ENCODE peak calls at places on chromosomes 6 and 20, in seven cellular contexts. I is activated naive CD4-positive, alpha-beta T cell treated with anti-CD3 and anti-CD28 coated beads, Interleukin-2, amount 50 U/mL, for 16 hours; N is NCI-H1694; S is adrenal gland; A is GM23248; Y is cardiac fibroblast; E is ELF-1. Q is an unnamed sample.
A peak's percentile ranks its signal among the peaks of the same experiment; 100 is the strongest.

GRCh38 chr20:34017610-34018009 is 23.9 kb downstream of the RALY start:
- DNase-seq in I (no peak), N (no peak), S (no peak), A (peak; percentile 92), Y (peak; percentile 73), E (no peak), Q (no peak)

GRCh38 chr6:35544748-35545361 is 32.2 kb upstream of the TULP1 start:
- DNase-seq in I (no peak), N (no peak), S (no peak), A (no peak), Y (no peak), E (peak; percentile 88), Q (no peak)

GRCh38 chr20:57167971-57168693 is 98.3 kb downstream of the BMP7 start:
- DNase-seq in I (no peak), N (no peak), S (no peak), A (peak; percentile 25), Y (no peak), E (peak; percentile 92), Q (no peak)

GRCh38 chr6:52735071-52735470 is 28.2 kb downstream of the GSTA2 start:
- DNase-seq in I (no peak), N (no peak), S (no peak), A (no peak), Y (no peak), E (no peak), Q (no peak)

GRCh38 chr6:103081126-103081525 is 1687.6 kb downstream of the GRIK2 start:
- DNase-seq in I (no peak), N (no peak), S (no peak), A (no peak), Y (no peak), E (no peak), Q (no peak)

GRCh38 chr20:1983311-1983710 is 10.5 kb downstream of the PDYN start:
- DNase-seq in I (no peak), N (no peak), S (no peak), A (no peak), Y (no peak), E (no peak), Q (no peak)

GRCh38 chr6:23905301-23905700 is 220.7 kb upstream of the NRSN1 start:
- DNase-seq in I (no peak), N (no peak), S (no peak), A (no peak), Y (no peak), E (no peak), Q (no peak)

GRCh38 chr6:106574729-106575458 is 54.4 kb downstream of the RTN4IP1 start:
- DNase-seq in I (no peak), N (no peak), S (peak; percentile 44), A (peak; percentile 90), Y (peak; percentile 80), E (peak; percentile 18), Q (no peak)

GRCh38 chr6:12297363-12298016 is 7.3 kb downstream of the EDN1 start:
- DNase-seq in I (no peak), N (no peak), S (no peak), A (no peak), Y (no peak), E (no peak), Q (no peak)

GRCh38 chr6:169545956-169546355 is 155.9 kb downstream of the WDR27 start:
- DNase-seq in I (no peak), N (no peak), S (no peak), A (peak; percentile 47), Y (peak; percentile 49), E (no peak), Q (no peak)

GRCh38 chr20:23349338-23350006 is 1.1 kb upstream of the NXT1 start:
- DNase-seq in I (no peak), N (no peak), S (no peak), A (no peak), Y (no peak), E (peak; percentile 55), Q (no peak)

GRCh38 chr20:653110-653589 is at the start of gene SRXN1:
- DNase-seq in I (peak; percentile 82), N (peak; percentile 12), S (peak; percentile 93), A (peak; percentile 99), Y (peak; percentile 94), E (peak; percentile 84), Q (peak; percentile 57)

GRCh38 chr6:89887452-89888137 is 6.7 kb upstream of the GJA10 start:
- DNase-seq in I (no peak), N (no peak), S (no peak), A (peak; percentile 11), Y (peak; percentile 3), E (no peak), Q (no peak)

Q was measured in central memory CD4-positive, alpha-beta T cell.